ENCODE peak calls at places on chromosomes 7 and 10, in six cellular contexts. T is neuronal stem cell, S is neural progenitor cell, Z is IMR-90, W is endothelial cell of umbilical vein, F is H1. I is an unnamed sample. For H3K4me1, the result is how much of the 10 kb centered on the place peaks cover.

GRCh38 chr10:11238893-11239292 is 221.2 kb downstream of the CELF2 start:
- DNase-seq in T (no peak), S (no peak), W (no peak), Z (no peak), F (no peak), I (no peak)

GRCh38 chr10:131814567-131815290 is 86.1 kb upstream of the PPP2R2D start:
- DNase-seq in Z (no peak), S (no peak), W (no peak), F (no peak), T (no peak), I (no peak)

GRCh38 chr10:121668336-121669009 is 70.2 kb upstream of the FGFR2 start:
- DNase-seq in F (peak), T (no peak), S (peak), Z (no peak), W (peak), I (peak)

GRCh38 chr10:110957603-110958002 is 38.2 kb downstream of the SHOC2 start:
- DNase-seq in S (no peak), Z (no peak), F (no peak), T (no peak), W (no peak), I (no peak)

GRCh38 chr7:1856161-1856965 is 186.3 kb downstream of the ELFN1 start:
- DNase-seq in F (no peak), S (peak), T (no peak), Z (no peak), W (no peak), I (no peak)

GRCh38 chr10:43125274-43125845 is 12.9 kb upstream of the CSGALNACT2 start:
- DNase-seq in T (no peak), F (no peak), S (no peak), W (no peak), Z (no peak), I (no peak)

GRCh38 chr7:36037121-36037662 is 115.9 kb upstream of the EEPD1 start:
- DNase-seq in S (no peak), Z (peak), F (no peak), T (no peak), W (peak), I (peak)

GRCh38 chr10:100528885-100529472 is 692 bp downstream of the NDUFB8 start:
- DNase-seq in T (no peak), F (no peak), Z (no peak), S (peak), W (peak), I (no peak)

GRCh38 chr7:3301831-3302618 is 973 bp downstream of the SDK1 start:
- DNase-seq in F (no peak), S (peak), W (peak), Z (peak), T (peak), I (peak)

GRCh38 chr7:149071641-149072437 is 18.7 kb downstream of the ZNF786 start:
- DNase-seq in S (peak), T (peak), F (peak), W (no peak), Z (peak), I (peak)

GRCh38 chr7:151138541-151138910 is 29.0 kb downstream of the GBX1 start:
- DNase-seq in T (no peak), F (no peak), Z (no peak), S (peak), W (no peak), I (no peak)

GRCh38 chr10:129969528-129970264 is 5.6 kb upstream of the EBF3 start:
- DNase-seq in Z (no peak), T (peak), S (peak), W (no peak), F (no peak), I (no peak)

GRCh38 chr10:129968937-129969527 is 5.0 kb upstream of the EBF3 start:
- DNase-seq in W (peak), Z (peak), F (no peak), T (peak), S (peak), I (peak)

GRCh38 chr10:129967579-129968019 is 3.5 kb upstream of the EBF3 start:
- DNase-seq in W (no peak), F (no peak), Z (no peak), S (no peak), T (no peak), I (no peak)

GRCh38 chr10:129966831-129967578 is 2.9 kb upstream of the EBF3 start:
- DNase-seq in Z (no peak), S (peak), F (no peak), W (no peak), T (peak), I (no peak)

DNA sequence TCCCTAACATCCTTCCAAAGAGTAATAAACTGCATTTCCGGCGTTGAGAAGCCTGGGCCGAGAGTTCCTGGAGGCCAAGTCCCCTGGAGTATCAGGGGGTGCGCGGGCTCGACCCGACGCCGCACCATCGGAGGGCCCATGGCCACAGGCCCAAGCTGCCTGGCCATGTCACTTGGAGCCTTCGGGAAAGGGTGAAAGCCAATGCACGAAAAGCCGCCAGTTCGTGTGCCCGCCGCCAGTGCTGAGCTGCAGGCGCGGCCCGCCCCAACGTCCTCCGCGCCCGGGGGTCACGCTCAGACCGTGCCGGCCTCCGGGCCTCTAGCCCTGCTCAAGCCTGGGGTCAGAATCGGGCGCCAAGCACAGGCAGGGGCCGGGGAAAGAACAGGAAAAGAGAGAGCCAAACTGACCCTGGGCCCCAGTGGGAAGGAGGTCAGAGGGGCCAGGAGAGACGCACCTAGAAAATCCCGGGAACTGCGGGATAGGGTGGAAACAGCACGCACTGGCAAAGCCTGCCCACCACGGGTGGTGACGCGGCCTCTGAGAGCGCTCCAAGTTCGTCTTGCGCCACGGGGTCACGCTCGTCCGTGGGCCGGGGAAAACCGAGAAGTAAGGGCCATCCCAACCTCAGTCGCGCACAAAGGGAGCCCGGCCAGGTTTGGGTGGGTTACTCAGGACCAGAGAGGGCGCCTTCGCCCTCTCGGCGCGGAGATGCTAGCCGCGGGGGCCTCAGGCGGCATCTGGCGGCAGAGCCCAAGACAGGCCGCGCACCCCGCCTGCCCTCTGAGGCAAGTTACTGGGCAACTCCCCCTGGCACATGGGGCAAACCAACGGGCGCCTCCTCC is 4.2 kb upstream of the EBF3 start:
- DNase-seq in S (peak), T (peak), Z (no peak), F (no peak), W (no peak), I (no peak)
- H3K4me1 ChIP-seq in S (under half), T (under half), Z (under half), F (under half), W (under half), I (under half)

GRCh38 chr10:86644412-86645110 is 9.8 kb upstream of the OPN4 start:
- DNase-seq in S (no peak), T (no peak), F (no peak), Z (peak), W (no peak), I (no peak)
- H3K4me2 ChIP-seq in S (no peak), T (no peak), F (no peak), Z (no peak), W (no peak), I (no peak)

DNA sequence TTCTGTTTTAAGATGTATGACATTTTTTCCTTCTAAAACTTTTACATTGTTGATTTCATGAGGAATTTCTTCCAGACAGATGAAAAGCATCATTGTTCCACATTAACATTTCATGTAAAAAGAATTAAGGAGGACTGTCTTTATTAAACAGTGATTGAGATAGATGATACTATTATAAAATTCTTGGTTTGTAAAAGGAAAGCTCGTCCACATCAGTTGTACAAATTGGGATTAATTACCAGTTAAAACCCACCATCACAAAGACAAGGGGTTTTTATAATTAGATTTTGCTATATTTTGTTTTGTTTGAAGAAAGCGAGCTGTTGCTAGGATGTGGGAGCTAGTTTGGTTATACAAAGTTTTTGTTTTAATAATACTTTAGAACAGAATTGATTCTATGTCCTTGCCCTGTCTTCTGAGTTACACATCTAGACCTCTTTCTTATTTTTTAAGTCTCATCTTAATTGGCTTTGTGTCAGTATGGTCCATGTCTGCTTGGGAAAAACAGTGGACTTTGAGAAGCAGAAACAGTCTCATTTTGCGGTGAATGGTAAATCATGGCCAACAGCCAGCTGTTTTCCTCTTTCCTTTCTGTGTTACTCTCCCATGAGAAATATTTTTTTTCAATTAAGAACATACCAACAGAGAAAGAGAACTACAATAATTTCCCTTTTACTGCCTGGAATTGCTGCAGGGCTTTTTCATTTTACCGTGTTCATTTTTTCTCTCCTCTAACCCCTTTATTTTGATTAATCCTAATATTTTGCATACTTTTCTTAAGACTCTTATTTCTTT is 3.2 kb downstream of the TES start:
- DNase-seq in F (no peak), T (no peak), Z (no peak), S (no peak), W (peak), I (no peak)
- H3K4me1 ChIP-seq in F (under half), T (under half), Z (under half), S (under half), W (half or more), I (under half)

GRCh38 chr7:78472519-78472918 is 673.9 kb downstream of the PHTF2 start:
- DNase-seq in T (no peak), S (no peak), F (no peak), W (no peak), Z (peak), I (no peak)

GRCh38 chr7:78476851-78477405 is 678.4 kb downstream of the PHTF2 start:
- DNase-seq in W (no peak), T (no peak), F (no peak), Z (no peak), S (no peak), I (no peak)

GRCh38 chr7:78473902-78474301 is 675.3 kb downstream of the PHTF2 start:
- DNase-seq in Z (no peak), W (no peak), F (no peak), S (no peak), T (no peak), I (no peak)

DNA sequence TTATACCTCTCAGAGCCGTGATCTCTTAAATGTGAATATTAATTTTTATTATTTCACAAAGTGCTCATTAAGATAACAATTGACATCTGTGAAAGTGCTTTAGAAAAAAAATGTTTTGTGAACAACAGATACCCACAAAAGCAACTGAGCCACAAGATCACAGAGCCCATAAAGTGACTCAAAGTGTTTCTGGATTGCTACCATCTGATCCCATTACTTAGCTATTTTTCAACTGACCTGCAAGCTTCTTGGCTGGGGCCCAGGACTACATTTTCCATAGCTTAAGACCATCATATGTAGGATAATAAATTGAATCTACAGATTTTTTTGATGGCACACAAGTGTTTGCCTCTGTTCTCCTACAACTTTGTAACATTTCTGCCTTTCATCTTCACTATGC is 674.4 kb downstream of the PHTF2 start:
- DNase-seq in T (no peak), Z (peak), S (no peak), W (no peak), F (no peak), I (no peak)
- H3K4me2 ChIP-seq in T (no peak), Z (peak), S (no peak), W (no peak), F (no peak), I (no peak)

DNA sequence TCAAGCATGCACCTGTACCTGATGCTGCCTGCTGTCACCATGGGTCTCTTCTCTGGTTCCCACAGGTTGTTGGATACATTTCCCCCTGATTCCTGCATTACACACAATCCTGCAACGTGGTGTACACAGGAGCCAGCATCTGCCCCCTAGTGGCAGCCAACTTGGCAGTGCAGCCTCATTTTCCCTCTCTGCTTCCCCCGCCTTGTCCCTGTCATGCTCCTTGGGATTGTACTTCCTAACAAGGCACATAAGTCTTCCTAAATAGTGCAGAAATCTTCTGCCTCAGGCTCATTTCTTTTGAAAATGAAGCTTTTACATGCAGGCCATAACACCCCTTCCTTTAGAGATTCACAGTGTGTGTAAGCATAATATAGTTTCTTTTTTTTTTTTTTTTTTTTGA is 387.5 kb downstream of the CCSER2 start:
- DNase-seq in S (peak), W (peak), Z (peak), F (peak), T (peak), I (peak)
- H3K4me1 ChIP-seq in S (under half), W (under half), Z (under half), F (under half), T (under half), I (under half)

I was measured in hepatocyte.